ENCODE peak calls at places on chromosomes 12 and 14, in seven cellular contexts. T, L, A, Q, I, N and K are unnamed samples. For H3K27me3, the result is how much of the 10 kb centered on the place peaks cover.

GRCh38 chr12:113227169-113227568 is 5.9 kb downstream of the TPCN1 start:
- DNase-seq in Q (no peak), N (peak), T (no peak), A (no peak), I (no peak), L (no peak), K (no peak)

GRCh38 chr14:60064491-60065072 is 27.1 kb upstream of the PCNX4 start:
- DNase-seq in I (no peak), L (no peak), A (no peak), N (no peak), Q (peak), T (peak), K (peak)

GRCh38 chr14:105472496-105472991 is 2.1 kb upstream of the CRIP2 start:
- DNase-seq in A (no peak), I (no peak), N (peak), Q (no peak), T (peak), L (no peak), K (no peak)

GRCh38 chr12:102888511-102888910 is 28.5 kb downstream of the PAH start:
- DNase-seq in L (no peak), Q (no peak), I (no peak), T (no peak), N (no peak), A (no peak), K (peak)

GRCh38 chr14:73775339-73776193 is 61.4 kb upstream of the PNMA1 start:
- DNase-seq in A (no peak), N (no peak), L (no peak), Q (no peak), T (no peak), I (no peak), K (no peak)

GRCh38 chr14:90649096-90649495 is 167.1 kb downstream of the TTC7B start:
- DNase-seq in Q (no peak), I (no peak), N (peak), T (no peak), L (no peak), A (no peak), K (no peak)

GRCh38 chr14:81427348-81428058 is 27.4 kb upstream of the STON2 start:
- DNase-seq in T (peak), I (no peak), L (no peak), N (no peak), Q (no peak), A (no peak), K (no peak)

GRCh38 chr12:12812605-12813119 is 484 bp upstream of the DDX47 start:
- DNase-seq in Q (no peak), T (no peak), I (no peak), A (no peak), N (no peak), L (no peak), K (no peak)

GRCh38 chr12:60201891-60202290 is 606.1 kb downstream of the SLC16A7 start:
- DNase-seq in I (no peak), N (no peak), Q (no peak), A (no peak), T (no peak), L (no peak), K (no peak)

GRCh38 chr12:113478351-113479011 is 6.8 kb upstream of the LHX5 start:
- DNase-seq in I (no peak), T (no peak), N (no peak), A (no peak), Q (no peak), L (no peak), K (peak)

GRCh38 chr14:96559571-96559970 is 57.4 kb downstream of the PAPOLA start:
- DNase-seq in A (no peak), L (no peak), I (no peak), Q (no peak), N (no peak), T (no peak), K (no peak)

GRCh38 chr12:105256011-105256410 is 20.0 kb upstream of the APPL2 start:
- DNase-seq in I (no peak), T (no peak), N (no peak), A (no peak), L (no peak), Q (no peak), K (no peak)

GRCh38 chr12:129202109-129202814 is 349.0 kb downstream of the GLT1D1 start:
- DNase-seq in L (no peak), T (no peak), Q (no peak), N (no peak), A (no peak), I (no peak), K (no peak)

GRCh38 chr14:45262637-45263036 is 9.6 kb upstream of the MIS18BP1 start:
- DNase-seq in A (no peak), L (no peak), I (no peak), N (no peak), T (no peak), Q (no peak), K (no peak)

GRCh38 chr14:49550284-49551184 is 35.6 kb downstream of the RPS29 start:
- DNase-seq in N (no peak), Q (peak), T (peak), I (no peak), L (no peak), A (no peak), K (peak)

GRCh38 chr12:53743277-53744129 is 8.3 kb downstream of the CISTR start:
- DNase-seq in N (peak), T (peak), A (no peak), Q (peak), L (peak), I (no peak), K (peak)

GRCh38 chr14:104249706-104250105 is 111.3 kb downstream of the KIF26A start:
- DNase-seq in T (no peak), L (no peak), I (no peak), A (peak), Q (no peak), N (no peak), K (no peak)

GRCh38 chr12:40970320-40970907 is 217.7 kb upstream of the PDZRN4 start:
- DNase-seq in I (no peak), Q (peak), T (no peak), A (no peak), N (no peak), L (no peak), K (peak)

GRCh38 chr12:101859664-101860607 is 17.4 kb upstream of the DRAM1 start:
- DNase-seq in N (no peak), T (no peak), I (peak), A (no peak), L (no peak), Q (no peak), K (no peak)

GRCh38 chr12:126156806-126157574 is 1091.8 kb downstream of the AACS start:
- DNase-seq in L (no peak), Q (no peak), I (no peak), N (no peak), T (peak), A (no peak), K (peak)

GRCh38 chr12:24222968-24223367 is 273.5 kb upstream of the SOX5 start:
- DNase-seq in Q (no peak), I (peak), T (no peak), A (no peak), N (no peak), L (no peak), K (no peak)

GRCh38 chr12:118853634-118854033 is 127.7 kb upstream of the SRRM4 start:
- DNase-seq in Q (peak), A (no peak), N (no peak), T (no peak), L (no peak), I (no peak), K (no peak)

GRCh38 chr12:18339633-18340032 is 78.3 kb downstream of the PIK3C2G start:
- DNase-seq in Q (no peak), N (no peak), A (no peak), I (no peak), T (no peak), L (no peak), K (no peak)

GRCh38 chr14:96274122-96274910 is 18.3 kb downstream of the BDKRB1 start:
- DNase-seq in T (peak), Q (no peak), N (no peak), L (no peak), A (no peak), I (no peak), K (no peak)

GRCh38 chr12:325886-326285 is 63.2 kb downstream of the KDM5A start:
- DNase-seq in L (no peak), T (no peak), N (no peak), Q (peak), I (no peak), A (no peak), K (no peak)

GRCh38 chr12:92608418-92609091 is 94.2 kb upstream of the PLEKHG7 start:
- DNase-seq in A (no peak), T (peak), I (no peak), L (no peak), N (no peak), Q (no peak), K (peak)

GRCh38 chr14:68363841-68364711 is 428.8 kb downstream of the ZFP36L1 start:
- DNase-seq in T (no peak), N (peak), I (no peak), L (no peak), Q (no peak), A (no peak), K (peak)

GRCh38 chr12:81896771-81897170 is 137.6 kb upstream of the PPFIA2 start:
- DNase-seq in I (no peak), T (no peak), L (no peak), A (no peak), N (peak), Q (no peak), K (no peak)

DNA sequence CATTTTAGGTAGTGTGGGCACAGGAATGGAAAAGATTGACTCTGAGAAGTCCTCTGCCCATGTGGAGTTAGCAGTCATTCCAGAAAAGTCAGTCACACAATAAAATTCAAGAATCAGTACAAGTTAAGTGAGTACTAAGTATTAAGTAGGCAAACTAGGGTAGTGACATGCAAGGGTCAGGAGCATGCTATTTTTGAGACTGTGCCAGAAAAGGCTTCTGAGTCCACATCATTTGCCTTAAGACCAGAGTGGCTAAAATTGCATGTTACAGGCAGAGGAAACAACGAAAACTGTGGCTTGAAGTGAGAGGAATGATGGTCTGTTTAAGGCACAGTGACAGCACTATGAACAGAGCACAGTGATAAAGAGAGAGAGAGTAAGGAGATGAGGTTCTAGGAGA is 108.9 kb downstream of the SLC6A15 start:
- DNase-seq in L (no peak), T (no peak), I (no peak), A (no peak), Q (no peak), N (no peak), K (no peak)
- H3K27me3 ChIP-seq in L (under half), T (under half), I (under half), A (under half), Q (under half), N (under half), K (half or more)

GRCh38 chr14:103086771-103087342 is 2.8 kb downstream of the LBHD2 start:
- DNase-seq in A (no peak), N (no peak), L (no peak), Q (no peak), T (no peak), I (no peak), K (peak)

GRCh38 chr14:103087343-103087835 is 3.4 kb downstream of the LBHD2 start:
- DNase-seq in Q (no peak), N (no peak), I (no peak), L (no peak), A (no peak), T (peak), K (peak)

GRCh38 chr14:103084021-103084919 is at the start of gene LBHD2:
- DNase-seq in T (peak), N (no peak), I (no peak), L (no peak), Q (no peak), A (no peak), K (peak)

GRCh38 chr14:103081951-103082350 is 2.1 kb upstream of the LBHD2 start:
- DNase-seq in I (no peak), Q (no peak), A (no peak), N (no peak), T (no peak), L (no peak), K (peak)

DNA sequence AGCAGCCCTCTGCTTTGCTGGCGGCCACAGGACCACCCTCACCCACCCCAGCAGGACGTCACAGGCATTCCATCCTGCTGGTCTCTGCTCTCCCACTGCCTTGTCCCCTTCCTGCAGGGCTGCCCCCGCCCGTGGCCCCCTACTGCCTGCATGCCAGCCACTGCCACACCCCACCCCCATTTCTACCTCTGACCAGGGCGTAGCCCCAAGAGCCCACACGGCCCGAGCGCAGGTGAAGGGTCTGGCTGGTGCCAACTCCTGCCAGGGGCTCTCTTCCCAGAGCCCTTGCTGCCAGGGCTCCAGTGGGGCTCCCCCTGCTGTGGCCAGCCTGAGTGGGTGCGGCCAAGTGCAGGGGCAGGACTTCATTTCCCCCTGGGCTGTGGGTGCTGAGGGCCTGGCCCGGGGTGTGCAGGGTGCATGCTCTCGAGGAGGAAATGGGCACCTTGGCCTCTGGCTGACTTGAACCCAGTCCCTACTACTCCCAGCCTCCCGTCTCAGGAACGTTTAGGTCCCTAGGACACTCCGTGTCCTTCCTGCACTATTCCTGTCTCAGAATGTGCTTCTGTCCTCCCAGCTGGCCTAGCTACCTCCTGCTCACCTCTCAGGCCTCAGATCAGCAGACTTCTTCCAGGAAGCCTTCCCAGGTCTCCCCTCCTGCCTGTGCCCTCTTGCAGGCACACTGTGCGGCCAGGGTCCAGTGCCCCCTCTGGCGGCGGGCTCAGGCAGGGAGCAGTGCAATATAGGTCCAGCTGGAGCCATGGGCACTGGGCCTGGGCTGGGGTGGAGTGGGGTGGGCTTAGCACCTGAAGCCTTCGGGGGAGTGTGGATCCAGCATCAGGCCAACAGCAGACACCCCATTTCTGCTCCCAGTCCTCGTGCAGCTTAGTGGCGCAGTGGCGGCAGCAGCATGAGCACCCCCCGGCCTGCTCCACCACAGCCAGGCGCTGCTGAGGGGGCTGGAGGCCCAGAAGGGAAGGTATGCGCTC is 1.4 kb downstream of the LBHD2 start:
- DNase-seq in N (no peak), A (no peak), Q (no peak), T (peak), L (no peak), I (no peak), K (peak)
- H3K27me3 ChIP-seq in N (under half), A (under half), Q (under half), T (under half), L (under half), I (under half), K (under half)

GRCh38 chr14:101111620-101112290 is 208.2 kb upstream of the RTL1 start:
- DNase-seq in T (peak), N (no peak), I (no peak), A (peak), L (no peak), Q (no peak), K (peak)
- H3K27me3 ChIP-seq in T (under half), N (under half), I (under half), A (under half), L (under half), Q (under half), K (under half)

GRCh38 chr12:89347325-89347829 is 4.9 kb downstream of the DUSP6 start:
- DNase-seq in N (no peak), A (no peak), I (no peak), L (no peak), Q (peak), T (no peak), K (no peak)
- H3K27me3 ChIP-seq in N (under half), A (under half), I (under half), L (under half), Q (under half), T (under half), K (under half)

DNA sequence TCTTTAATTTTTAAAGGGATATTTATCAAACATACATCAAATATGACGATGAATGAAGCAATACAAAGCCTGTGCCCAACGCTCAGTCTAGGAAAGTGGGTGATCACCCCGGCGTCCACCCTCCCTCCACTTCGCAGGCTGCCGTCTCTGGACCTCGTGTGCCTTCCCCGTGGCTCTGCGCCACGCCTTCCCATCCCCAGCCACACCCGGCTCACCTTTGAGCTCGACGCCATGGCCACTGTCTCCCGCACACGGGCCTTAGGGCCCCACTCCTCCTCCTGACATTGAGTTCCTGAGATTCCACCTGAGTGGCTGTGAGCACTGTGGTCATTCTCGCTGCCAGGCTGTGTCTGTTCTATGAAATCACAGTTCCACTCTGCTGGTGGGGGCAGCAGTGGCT is 56.7 kb downstream of the GALNT9 start:
- DNase-seq in T (no peak), L (no peak), Q (no peak), I (no peak), N (peak), A (no peak), K (no peak)
- H3K27me3 ChIP-seq in T (half or more), L (under half), Q (under half), I (under half), N (under half), A (half or more), K (under half)